ENCODE peak calls at places on chromosomes 1 and 21, in nine cellular contexts. O is dorsolateral prefrontal cortex; B is sigmoid colon; Q is HEK293T; U is nephron progenitor cell; P is iPS-NIHi11; J is stimulated activated CD4-positive, alpha-beta T cell treated with anti-CD3 and anti-CD28 coated beads, Interleukin-4, amount 100 ng/mL, for 48 hours; K is GM20000; Z is NCI-H1092. Y is an unnamed sample.
A peak's percentile ranks its signal among the peaks of the same experiment; 100 is the strongest.

GRCh38 chr1:161801955-161802354 is 35.8 kb downstream of the ATF6 start:
- DNase-seq in U (no peak), B (peak; percentile 84), Q (no peak), J (no peak), Z (no peak), O (no peak), P (peak; percentile 5), K (no peak), Y (no peak)

GRCh38 chr1:26733982-26734381 is 38.2 kb downstream of the ARID1A start:
- DNase-seq in Z (no peak), K (no peak), J (no peak), Q (no peak), U (no peak), O (no peak), B (no peak), P (no peak), Y (no peak)

GRCh38 chr1:216032284-216032683 is 391.0 kb downstream of the USH2A start:
- DNase-seq in U (no peak), J (no peak), Z (no peak), K (no peak), B (no peak), P (no peak), Q (no peak), O (no peak), Y (no peak)

GRCh38 chr21:15552914-15553491 is 176.8 kb upstream of the USP25 start:
- DNase-seq in J (no peak), U (no peak), O (no peak), B (no peak), Z (no peak), Q (no peak), K (peak; percentile 4), P (peak; percentile 18), Y (no peak)

GRCh38 chr1:94895518-94895917 is 31.4 kb downstream of the CNN3 start:
- DNase-seq in J (no peak), K (no peak), P (no peak), Q (no peak), B (no peak), U (no peak), Z (no peak), O (no peak), Y (no peak)

GRCh38 chr1:98963359-98963758 is 41.3 kb downstream of the PLPPR5 start:
- DNase-seq in Q (no peak), O (no peak), J (no peak), P (no peak), U (no peak), B (no peak), Z (no peak), K (no peak), Y (no peak)

GRCh38 chr1:35401072-35401471 is 132.6 kb downstream of the ZMYM4 start:
- DNase-seq in Z (no peak), U (no peak), J (no peak), B (no peak), Q (no peak), O (no peak), K (no peak), P (no peak), Y (no peak)

GRCh38 chr1:54287176-54287650 is 87.2 kb downstream of the MRPL37 start:
- DNase-seq in Z (no peak), Q (peak; percentile 61), U (peak; percentile 17), B (peak; percentile 93), O (peak; percentile 56), K (peak; percentile 56), J (peak; percentile 42), P (peak; percentile 72), Y (peak; percentile 15)

GRCh38 chr1:235511470-235512240 is 7.4 kb upstream of the B3GALNT2 start:
- DNase-seq in O (no peak), U (no peak), B (no peak), Z (no peak), K (no peak), J (no peak), P (no peak), Q (peak; percentile 43), Y (no peak)

GRCh38 chr1:105027838-105028471 is 1278.3 kb downstream of the AMY1C start:
- DNase-seq in P (no peak), K (no peak), B (no peak), Q (no peak), O (no peak), Z (no peak), J (no peak), U (no peak), Y (no peak)

GRCh38 chr21:45293726-45294401 is 6.2 kb upstream of the POFUT2 start:
- DNase-seq in P (no peak), K (no peak), Z (no peak), B (peak; percentile 82), U (no peak), Q (no peak), J (no peak), O (no peak), Y (no peak)

GRCh38 chr1:31227891-31228290 is 11.8 kb downstream of the NKAIN1 start:
- DNase-seq in K (no peak), U (peak; percentile 61), Z (no peak), P (no peak), Q (no peak), O (peak; percentile 75), J (no peak), B (no peak), Y (no peak)

GRCh38 chr1:25001125-25001915 is 71.2 kb upstream of the RUNX3 start:
- DNase-seq in P (no peak), J (no peak), K (no peak), Q (no peak), Z (no peak), B (no peak), U (no peak), O (no peak), Y (no peak)

GRCh38 chr1:23692308-23692871 is 784 bp downstream of the RPL11 start:
- DNase-seq in Z (no peak), U (no peak), K (no peak), O (no peak), B (no peak), Q (no peak), J (no peak), P (no peak), Y (no peak)

GRCh38 chr1:230977781-230978490 is 725 bp downstream of the TTC13 start:
- DNase-seq in J (peak; percentile 22), O (peak; percentile 28), Z (peak; percentile 56), U (no peak), B (no peak), K (peak; percentile 35), Q (peak; percentile 55), P (peak; percentile 9), Y (no peak)

GRCh38 chr1:58156801-58157200 is 389.7 kb downstream of the OMA1 start:
- DNase-seq in J (no peak), O (no peak), U (no peak), Q (no peak), P (no peak), B (no peak), K (no peak), Z (no peak), Y (no peak)